ENCODE peak calls at places on chromosomes 6 and 20, in four cellular contexts. One of them, this sample, is unnamed.
A peak's percentile ranks its signal among the peaks of the same experiment; 100 is the strongest.

GRCh38 chr20:1528811-1529210 is 28.7 kb downstream of the SIRPD start:
- DNase-seq in K562: no peak
- DNase-seq in H1: no peak
- DNase-seq in HepG2: no peak
- DNase-seq in this sample: no peak

GRCh38 chr6:129546702-129547101 is 163.3 kb downstream of the ARHGAP18 start:
- DNase-seq in H1: no peak
- DNase-seq in HepG2: no peak
- DNase-seq in K562: no peak
- DNase-seq in this sample: no peak

GRCh38 chr6:41344865-41345264 is 9.5 kb downstream of the NCR2 start:
- DNase-seq in HepG2: no peak
- DNase-seq in H1: peak; percentile 23
- DNase-seq in K562: no peak
- DNase-seq in this sample: no peak

GRCh38 chr6:3385660-3386151 is 71.1 kb downstream of the SLC22A23 start:
- DNase-seq in HepG2: no peak
- DNase-seq in K562: no peak
- DNase-seq in H1: no peak
- DNase-seq in this sample: no peak

GRCh38 chr6:45076217-45076616 is 251.9 kb upstream of the RUNX2 start:
- DNase-seq in HepG2: no peak
- DNase-seq in H1: no peak
- DNase-seq in K562: no peak
- DNase-seq in this sample: no peak

GRCh38 chr20:59772931-59773913 is 160.2 kb downstream of the SYCP2 start:
- DNase-seq in H1: no peak
- DNase-seq in K562: no peak
- DNase-seq in HepG2: no peak
- DNase-seq in this sample: no peak

GRCh38 chr6:7184502-7184901 is 76.7 kb downstream of the RREB1 start:
- DNase-seq in HepG2: no peak
- DNase-seq in H1: no peak
- DNase-seq in K562: no peak
- DNase-seq in this sample: no peak

GRCh38 chr6:144580039-144580438 is 294.9 kb downstream of the UTRN start:
- DNase-seq in K562: no peak
- DNase-seq in HepG2: no peak
- DNase-seq in H1: no peak
- DNase-seq in this sample: no peak

GRCh38 chr20:23446505-23446904 is 6.2 kb downstream of the CST11 start:
- DNase-seq in HepG2: peak; percentile 82
- DNase-seq in H1: peak; percentile 88
- DNase-seq in K562: peak; percentile 37
- DNase-seq in this sample: peak; percentile 62

GRCh38 chr20:4814696-4815252 is 93.1 kb downstream of the PRND start:
- DNase-seq in H1: no peak
- DNase-seq in K562: no peak
- DNase-seq in HepG2: no peak
- DNase-seq in this sample: no peak

GRCh38 chr6:52328721-52329120 is 33.2 kb upstream of the PAQR8 start:
- DNase-seq in H1: no peak
- DNase-seq in K562: no peak
- DNase-seq in HepG2: peak; percentile 30
- DNase-seq in this sample: no peak

GRCh38 chr20:21464916-21465315 is 48.9 kb downstream of the NKX2-2 start:
- DNase-seq in H1: no peak
- DNase-seq in HepG2: no peak
- DNase-seq in K562: no peak
- DNase-seq in this sample: no peak

GRCh38 chr6:90083891-90084290 is 189.6 kb downstream of the GJA10 start:
- DNase-seq in K562: peak; percentile 38
- DNase-seq in HepG2: no peak
- DNase-seq in H1: no peak
- DNase-seq in this sample: no peak

GRCh38 chr6:99080191-99080590 is 132.4 kb upstream of the FBXL4 start:
- DNase-seq in H1: no peak
- DNase-seq in HepG2: no peak
- DNase-seq in K562: no peak
- DNase-seq in this sample: no peak

GRCh38 chr20:36461600-36462439 is 79.5 kb upstream of the MYL9 start:
- DNase-seq in H1: peak; percentile 62
- DNase-seq in K562: peak; percentile 76
- DNase-seq in HepG2: no peak
- DNase-seq in this sample: peak; percentile 48

GRCh38 chr6:18053071-18053475 is 65.6 kb upstream of the KIF13A start:
- DNase-seq in H1: no peak
- DNase-seq in K562: no peak
- DNase-seq in HepG2: no peak
- DNase-seq in this sample: no peak

GRCh38 chr6:99605074-99605726 is 1.4 kb upstream of the PRDM13 start:
- DNase-seq in HepG2: no peak
- DNase-seq in K562: no peak
- DNase-seq in H1: peak; percentile 68
- DNase-seq in this sample: no peak

GRCh38 chr6:137949686-137950390 is 82.8 kb downstream of the TNFAIP3 start:
- DNase-seq in H1: no peak
- DNase-seq in HepG2: no peak
- DNase-seq in K562: no peak
- DNase-seq in this sample: no peak

GRCh38 chr20:38766071-38766470 is 17.8 kb downstream of the ACTR5 start:
- DNase-seq in K562: no peak
- DNase-seq in H1: no peak
- DNase-seq in HepG2: no peak
- DNase-seq in this sample: no peak

GRCh38 chr20:46637861-46638366 is 13.3 kb downstream of the SLC13A3 start:
- DNase-seq in HepG2: no peak
- DNase-seq in K562: no peak
- DNase-seq in H1: no peak
- DNase-seq in this sample: no peak

GRCh38 chr6:154071711-154072110 is 32.7 kb downstream of the OPRM1 start:
- DNase-seq in K562: no peak
- DNase-seq in HepG2: no peak
- DNase-seq in H1: no peak
- DNase-seq in this sample: no peak

GRCh38 chr6:101290346-101290745 is 103.2 kb upstream of the GRIK2 start:
- DNase-seq in HepG2: no peak
- DNase-seq in H1: no peak
- DNase-seq in K562: no peak
- DNase-seq in this sample: no peak

GRCh38 chr6:168037242-168037641 is 39.8 kb downstream of the KIF25 start:
- DNase-seq in K562: no peak
- DNase-seq in H1: no peak
- DNase-seq in HepG2: peak; percentile 28
- DNase-seq in this sample: no peak

GRCh38 chr20:35304956-35305355 is 12.7 kb upstream of the FAM83C start:
- DNase-seq in H1: no peak
- DNase-seq in K562: no peak
- DNase-seq in HepG2: no peak
- DNase-seq in this sample: no peak

GRCh38 chr20:33733654-33734576 is 2.1 kb downstream of the ZNF341 start:
- DNase-seq in HepG2: peak; percentile 94
- DNase-seq in K562: no peak
- DNase-seq in H1: peak; percentile 49
- DNase-seq in this sample: peak; percentile 94

GRCh38 chr6:33683051-33683571 is 28.4 kb downstream of the UQCC2 start:
- DNase-seq in HepG2: no peak
- DNase-seq in H1: no peak
- DNase-seq in K562: no peak
- DNase-seq in this sample: no peak

GRCh38 chr20:34249291-34249690 is 8.1 kb downstream of the ASIP start:
- DNase-seq in HepG2: no peak
- DNase-seq in K562: no peak
- DNase-seq in H1: no peak
- DNase-seq in this sample: no peak

GRCh38 chr6:88823998-88824397 is 139.4 kb downstream of the RNGTT start:
- DNase-seq in H1: no peak
- DNase-seq in K562: no peak
- DNase-seq in HepG2: peak; percentile 56
- DNase-seq in this sample: peak; percentile 34

GRCh38 chr20:50711113-50711825 is 19.9 kb upstream of the RIPOR3 start:
- DNase-seq in H1: no peak
- DNase-seq in K562: no peak
- DNase-seq in HepG2: no peak
- DNase-seq in this sample: no peak

GRCh38 chr6:135310291-135310690 is 129.2 kb downstream of the MYB start:
- DNase-seq in K562: no peak
- DNase-seq in H1: no peak
- DNase-seq in HepG2: no peak
- DNase-seq in this sample: no peak

GRCh38 chr6:132968419-132968950 is 154.1 kb downstream of the RPS12 start:
- DNase-seq in H1: no peak
- DNase-seq in K562: no peak
- DNase-seq in HepG2: no peak
- DNase-seq in this sample: no peak

DNA sequence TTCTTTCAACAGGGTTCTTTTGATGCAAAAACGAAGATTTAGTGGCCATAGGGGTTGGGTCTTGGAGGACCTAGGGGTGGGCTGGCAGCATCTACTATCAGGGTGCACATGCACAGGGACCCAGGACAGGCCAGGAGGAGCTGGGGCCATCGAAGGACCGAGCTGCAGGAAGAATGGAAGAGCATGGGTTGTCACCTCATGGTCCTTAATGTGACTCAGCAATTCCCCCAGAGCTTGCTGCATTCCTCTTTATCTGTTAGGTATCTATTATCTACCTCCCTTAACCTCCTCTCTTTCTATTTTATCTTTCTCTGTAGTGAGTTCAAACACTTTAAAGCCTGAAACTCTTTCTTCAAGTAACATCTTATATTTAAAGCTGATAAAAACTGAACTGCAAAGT is 167.0 kb downstream of the AIG1 start:
- DNase-seq in H1: no peak
- DNase-seq in K562: no peak
- DNase-seq in HepG2: no peak
- DNase-seq in this sample: no peak
- TF ChIP-seq RNF2 in H1: no peak
- TF ChIP-seq RNF2 in K562: no peak
- TF ChIP-seq RNF2 in HepG2: no peak
- TF ChIP-seq RNF2 in this sample: no peak

DNA sequence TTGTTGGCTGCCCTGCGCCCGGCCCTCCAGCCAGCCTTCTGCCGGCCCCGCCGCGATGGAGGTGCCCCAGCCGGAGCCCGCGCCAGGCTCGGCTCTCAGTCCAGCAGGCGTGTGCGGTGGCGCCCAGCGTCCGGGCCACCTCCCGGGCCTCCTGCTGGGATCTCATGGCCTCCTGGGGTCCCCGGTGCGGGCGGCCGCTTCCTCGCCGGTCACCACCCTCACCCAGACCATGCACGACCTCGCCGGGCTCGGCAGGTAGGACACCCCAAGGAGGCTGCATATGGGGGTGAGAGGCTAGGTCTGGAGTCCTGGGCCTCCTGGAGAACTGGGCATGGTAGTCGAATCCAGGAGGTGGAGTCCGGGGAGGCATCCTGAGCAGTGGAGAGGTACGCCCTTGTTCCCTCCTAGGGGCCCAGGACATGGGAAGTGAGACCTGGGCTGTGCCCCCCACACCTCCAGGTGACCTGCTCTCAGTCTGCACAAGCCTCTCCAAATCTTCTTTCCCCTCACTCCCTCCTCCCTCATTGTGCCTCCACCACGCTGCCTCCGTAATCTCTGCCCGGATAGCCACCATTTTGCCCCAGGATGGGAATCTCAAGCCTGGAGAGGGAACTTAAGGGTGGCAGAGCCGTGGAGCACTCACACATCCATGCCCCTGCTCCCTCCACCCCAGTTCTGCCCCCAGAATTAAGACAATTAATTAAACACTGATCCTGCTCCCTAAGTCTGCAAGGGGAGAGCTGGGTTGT is 541 bp downstream of the CDC25B start:
- DNase-seq in HepG2: no peak
- DNase-seq in H1: no peak
- DNase-seq in K562: no peak
- DNase-seq in this sample: no peak
- TF ChIP-seq RNF2 in HepG2: no peak
- TF ChIP-seq RNF2 in H1: no peak
- TF ChIP-seq RNF2 in K562: no peak
- TF ChIP-seq RNF2 in this sample: no peak

GRCh38 chr6:14444296-14444993 is 326.9 kb downstream of the CD83 start:
- DNase-seq in H1: no peak
- DNase-seq in HepG2: no peak
- DNase-seq in K562: peak; percentile 27
- DNase-seq in this sample: no peak
- TF ChIP-seq RNF2 in H1: no peak
- TF ChIP-seq RNF2 in HepG2: no peak
- TF ChIP-seq RNF2 in K562: no peak
- TF ChIP-seq RNF2 in this sample: no peak

DNA sequence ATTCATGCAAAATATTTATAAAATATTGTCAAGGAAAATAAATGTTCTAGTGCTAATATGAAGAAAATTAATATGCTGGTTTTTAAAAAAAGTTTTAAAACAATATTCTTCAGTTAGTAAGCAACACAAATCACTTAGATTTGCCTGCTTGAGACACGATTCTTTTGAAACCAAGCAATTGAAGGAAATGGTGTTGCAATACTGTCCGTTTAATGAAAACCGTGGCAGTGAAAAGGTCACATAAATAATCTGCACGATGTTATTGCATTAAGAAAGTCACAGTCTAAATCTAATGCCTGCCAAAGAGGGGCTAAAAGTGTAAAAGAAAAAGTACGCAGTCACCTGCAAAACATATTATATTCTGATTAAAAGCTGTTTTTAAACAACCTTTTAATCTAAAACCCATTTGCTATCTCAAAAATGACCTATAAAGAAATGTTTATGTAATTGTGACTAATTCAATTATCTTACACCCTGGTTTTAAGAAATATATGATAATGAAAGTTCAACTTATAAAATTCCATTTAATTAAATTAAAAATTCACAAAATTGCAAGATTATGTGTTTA is 143.0 kb downstream of the GMDS start:
- DNase-seq in K562: no peak
- DNase-seq in HepG2: no peak
- DNase-seq in H1: no peak
- DNase-seq in this sample: no peak
- TF ChIP-seq RNF2 in K562: no peak
- TF ChIP-seq RNF2 in HepG2: no peak
- TF ChIP-seq RNF2 in H1: no peak
- TF ChIP-seq RNF2 in this sample: no peak

GRCh38 chr6:149435919-149436586 is 36.0 kb downstream of the SUMO4 start:
- DNase-seq in K562: no peak
- DNase-seq in HepG2: no peak
- DNase-seq in H1: no peak
- DNase-seq in this sample: no peak
- TF ChIP-seq RNF2 in K562: no peak
- TF ChIP-seq RNF2 in HepG2: no peak
- TF ChIP-seq RNF2 in H1: no peak
- TF ChIP-seq RNF2 in this sample: no peak

This sample was measured in A549.